ENCODE peak calls at places on chromosomes 4 and X, in eight cellular contexts. N is heart right ventricle; Y is mucosa of descending colon; B is A673; E is Caco-2; H is CD8-positive, alpha-beta T cell; V is choroid plexus epithelial cell; K is pancreas. C is an unnamed sample.

GRCh38 chr4:5142726-5143125 is 91.4 kb downstream of the STK32B start:
- DNase-seq in N (peak), Y (peak), B (peak), E (peak), H (no peak), V (peak), K (no peak), C (peak)

GRCh38 chr4:175970072-175970471 is 95.6 kb upstream of the WDR17 start:
- DNase-seq in N (no peak), Y (no peak), B (no peak), E (no peak), H (no peak), V (no peak), K (no peak), C (no peak)

GRCh38 chrX:15983034-15983433 is 128.4 kb upstream of the AP1S2 start:
- DNase-seq in N (no peak), Y (no peak), B (no peak), E (no peak), H (no peak), V (no peak), K (no peak), C (no peak)

GRCh38 chrX:119721926-119722325 is 29.0 kb upstream of the SEPTIN6 start:
- DNase-seq in N (no peak), Y (no peak), B (no peak), E (no peak), H (no peak), V (no peak), K (no peak), C (no peak)

GRCh38 chr4:154414796-154415195 is 76.8 kb downstream of the DCHS2 start:
- DNase-seq in N (no peak), Y (no peak), B (no peak), E (no peak), H (no peak), V (no peak), K (no peak), C (no peak)

GRCh38 chrX:132216283-132216682 is 3.0 kb downstream of the RAP2C start:
- DNase-seq in N (no peak), Y (no peak), B (peak), E (no peak), H (no peak), V (no peak), K (no peak), C (no peak)

GRCh38 chrX:134764202-134764785 is 106.0 kb upstream of the PLAC1 start:
- DNase-seq in N (no peak), Y (no peak), B (peak), E (peak), H (no peak), V (peak), K (no peak), C (peak)

GRCh38 chr4:153112071-153112460 is 92.2 kb upstream of the TRIM2 start:
- DNase-seq in N (no peak), Y (no peak), B (no peak), E (no peak), H (no peak), V (no peak), K (no peak), C (no peak)

GRCh38 chrX:13201605-13202219 is 118.1 kb downstream of the ATXN3L start:
- DNase-seq in N (no peak), Y (no peak), B (no peak), E (no peak), H (no peak), V (no peak), K (no peak), C (no peak)

GRCh38 chrX:96407501-96407900 is 277.1 kb upstream of the DIAPH2 start:
- DNase-seq in N (no peak), Y (peak), B (no peak), E (peak), H (no peak), V (peak), K (peak), C (peak)

GRCh38 chrX:103276581-103277002 is at the start of gene TCEAL5:
- DNase-seq in N (no peak), Y (no peak), B (no peak), E (no peak), H (no peak), V (no peak), K (no peak), C (no peak)

GRCh38 chr4:138671106-138671505 is 344.5 kb upstream of the NOCT start:
- DNase-seq in N (no peak), Y (no peak), B (no peak), E (no peak), H (no peak), V (no peak), K (no peak), C (no peak)

GRCh38 chr4:27217261-27217769 is 356.7 kb downstream of the STIM2 start:
- DNase-seq in N (no peak), Y (no peak), B (peak), E (no peak), H (no peak), V (no peak), K (no peak), C (peak)

GRCh38 chrX:116010939-116011338 is 159.6 kb upstream of the AGTR2 start:
- DNase-seq in N (no peak), Y (no peak), B (no peak), E (no peak), H (no peak), V (no peak), K (no peak), C (no peak)

GRCh38 chrX:116009348-116009747 is 161.2 kb upstream of the AGTR2 start:
- DNase-seq in N (no peak), Y (no peak), B (no peak), E (no peak), H (no peak), V (no peak), K (no peak), C (no peak)

DNA sequence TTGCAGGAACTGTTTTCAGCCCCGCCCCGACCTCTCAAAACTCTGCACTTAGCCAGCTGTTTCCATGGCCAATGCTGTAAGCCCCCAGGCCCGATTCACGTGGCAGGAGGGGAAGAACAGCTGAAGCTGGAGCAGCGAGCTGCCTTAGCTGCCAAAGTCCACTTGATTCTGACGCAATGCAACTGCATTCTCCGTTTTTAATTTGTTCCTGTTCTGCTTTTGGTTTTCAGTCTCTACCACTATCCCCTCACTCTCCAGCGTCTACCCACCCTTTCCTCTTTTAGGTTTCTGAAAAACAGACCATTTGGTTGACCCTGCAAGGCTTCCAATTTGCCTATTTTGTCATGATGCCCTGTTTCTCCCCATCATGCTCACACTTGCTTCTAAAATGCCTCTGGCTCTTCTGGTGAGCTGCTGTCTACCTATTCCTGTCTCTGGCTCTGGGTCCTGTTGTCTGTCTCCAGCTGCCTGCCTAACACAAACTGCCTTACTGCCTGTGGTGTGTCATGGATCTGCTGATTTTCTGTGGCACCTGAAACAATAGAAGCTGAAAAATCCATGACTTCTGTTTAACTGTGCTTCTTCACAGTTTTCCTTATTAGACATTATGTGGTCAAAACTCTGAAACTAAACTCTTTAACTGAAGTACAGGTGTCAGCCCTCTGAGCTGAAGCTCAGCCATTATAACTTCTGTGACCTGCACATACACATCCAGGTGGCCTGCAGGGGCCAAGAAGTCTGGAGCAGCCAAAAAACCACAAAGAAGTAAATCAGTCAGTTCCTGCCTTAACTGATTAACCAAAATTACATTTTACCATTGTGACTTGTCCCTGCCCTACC is 160.5 kb upstream of the AGTR2 start:
- DNase-seq in N (peak), Y (peak), B (no peak), E (peak), H (no peak), V (no peak), K (no peak), C (no peak)
- H3K4me3 ChIP-seq in N (no peak), Y (no peak), B (no peak), E (no peak), H (no peak), V (no peak), K (no peak), C (no peak)

DNA sequence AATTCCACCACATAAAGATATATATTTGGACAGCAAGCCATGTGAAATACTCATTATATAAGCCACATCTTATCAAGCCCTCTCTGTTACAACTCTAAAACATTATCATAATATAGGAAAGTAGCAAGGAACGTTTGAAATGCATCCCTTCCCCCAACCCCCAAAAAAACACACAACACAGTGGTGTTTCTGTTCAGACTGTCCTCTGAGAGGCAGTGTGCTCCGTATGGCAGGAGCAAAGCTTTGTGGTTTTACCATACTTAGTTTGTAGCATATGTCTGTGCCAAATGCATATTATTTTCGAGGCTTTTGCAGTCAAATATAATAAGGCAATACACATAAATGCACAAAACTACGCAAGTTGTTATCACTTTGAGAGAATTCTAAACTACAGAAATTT is 194.2 kb downstream of the RAPGEF2 start:
- DNase-seq in N (no peak), Y (no peak), B (no peak), E (no peak), H (no peak), V (peak), K (no peak), C (no peak)
- TF ChIP-seq CTCF in N (no peak), Y (no peak), B (peak), E (no peak), H (no peak), V (peak), K (no peak), C (no peak)

DNA sequence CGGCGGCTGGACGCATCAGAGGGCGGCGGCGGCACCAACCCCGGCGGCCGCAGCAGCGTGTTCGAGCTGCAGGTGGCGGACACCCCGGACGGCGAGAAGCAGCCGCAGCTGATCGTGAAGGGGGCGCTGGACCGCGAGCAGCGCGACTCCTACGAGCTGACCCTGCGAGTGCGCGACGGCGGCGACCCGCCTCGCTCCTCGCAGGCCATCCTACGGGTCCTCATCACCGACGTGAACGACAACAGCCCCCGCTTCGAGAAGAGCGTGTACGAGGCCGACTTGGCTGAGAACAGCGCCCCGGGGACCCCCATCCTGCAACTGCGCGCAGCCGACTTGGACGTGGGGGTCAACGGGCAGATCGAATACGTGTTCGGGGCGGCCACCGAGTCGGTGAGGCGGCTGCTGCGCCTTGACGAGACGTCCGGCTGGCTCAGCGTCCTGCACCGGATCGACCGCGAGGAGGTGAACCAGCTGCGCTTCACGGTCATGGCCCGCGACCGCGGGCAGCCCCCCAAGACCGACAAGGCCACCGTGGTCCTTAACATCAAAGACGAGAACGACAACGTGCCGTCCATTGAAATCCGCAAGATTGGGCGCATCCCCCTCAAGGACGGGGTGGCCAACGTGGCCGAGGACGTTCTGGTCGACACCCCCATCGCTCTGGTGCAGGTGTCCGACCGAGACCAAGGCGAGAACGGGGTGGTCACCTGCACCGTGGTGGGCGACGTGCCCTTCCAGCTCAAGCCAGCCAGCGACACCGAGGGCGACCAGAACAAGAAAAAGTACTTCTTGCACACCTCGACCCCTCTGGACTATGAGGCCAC is 2.1 kb downstream of the PCDH7 start:
- DNase-seq in N (no peak), Y (peak), B (no peak), E (no peak), H (no peak), V (no peak), K (no peak), C (no peak)
- H3K4me3 ChIP-seq in N (peak), Y (no peak), B (peak), E (no peak), H (no peak), V (peak), K (peak), C (peak)

GRCh38 chr4:134777626-134778025 is 576.0 kb upstream of the PABPC4L start:
- DNase-seq in N (no peak), Y (peak), B (no peak), E (peak), H (no peak), V (peak), K (no peak), C (no peak)
- TF ChIP-seq CTCF in N (no peak), Y (no peak), B (no peak), E (peak), H (no peak), V (no peak), K (peak), C (no peak)